ENCODE peak calls at places on chromosomes 7 and 10, in four cellular contexts. One of them, this sample, is unnamed.

GRCh38 chr7:140196361-140197217 is 19.8 kb upstream of the KDM7A start:
- DNase-seq in cardiac muscle cell: peak; percentile 91
- DNase-seq in body of pancreas: peak; percentile 21
- DNase-seq in MM.1S: no peak
- DNase-seq in this sample: no peak

GRCh38 chr7:142248166-142249160 is 9.4 kb downstream of the PRSS58 start:
- DNase-seq in cardiac muscle cell: no peak
- DNase-seq in body of pancreas: no peak
- DNase-seq in MM.1S: no peak
- DNase-seq in this sample: no peak

GRCh38 chr10:86100581-86101061 is 266.0 kb downstream of the GRID1 start:
- DNase-seq in cardiac muscle cell: peak; percentile 18
- DNase-seq in body of pancreas: no peak
- DNase-seq in MM.1S: peak; percentile 49
- DNase-seq in this sample: no peak

GRCh38 chr10:64091889-64092288 is 570.7 kb downstream of the REEP3 start:
- DNase-seq in cardiac muscle cell: peak; percentile 9
- DNase-seq in body of pancreas: no peak
- DNase-seq in MM.1S: no peak
- DNase-seq in this sample: no peak

GRCh38 chr10:24966962-24967361 is 14.6 kb upstream of the PRTFDC1 start:
- DNase-seq in cardiac muscle cell: no peak
- DNase-seq in body of pancreas: no peak
- DNase-seq in MM.1S: no peak
- DNase-seq in this sample: no peak

GRCh38 chr10:94183666-94184264 is 179.0 kb downstream of the NOC3L start:
- DNase-seq in cardiac muscle cell: peak; percentile 90
- DNase-seq in body of pancreas: no peak
- DNase-seq in MM.1S: no peak
- DNase-seq in this sample: no peak

GRCh38 chr7:1762238-1762945 is 92.3 kb downstream of the ELFN1 start:
- DNase-seq in cardiac muscle cell: no peak
- DNase-seq in body of pancreas: no peak
- DNase-seq in MM.1S: no peak
- DNase-seq in this sample: no peak

GRCh38 chr10:130573446-130573845 is 437.3 kb downstream of the GLRX3 start:
- DNase-seq in cardiac muscle cell: no peak
- DNase-seq in body of pancreas: no peak
- DNase-seq in MM.1S: no peak
- DNase-seq in this sample: no peak

GRCh38 chr10:87861566-87861952 is 1.8 kb downstream of the KLLN start:
- DNase-seq in cardiac muscle cell: peak; percentile 91
- DNase-seq in body of pancreas: peak; percentile 90
- DNase-seq in MM.1S: peak; percentile 62
- DNase-seq in this sample: peak; percentile 65

GRCh38 chr10:75109459-75109778 is 2.0 kb upstream of the SAMD8 start:
- DNase-seq in cardiac muscle cell: no peak
- DNase-seq in body of pancreas: no peak
- DNase-seq in MM.1S: no peak
- DNase-seq in this sample: no peak

GRCh38 chr10:73965890-73966768 is 31.8 kb upstream of the VCL start:
- DNase-seq in cardiac muscle cell: peak; percentile 99
- DNase-seq in body of pancreas: peak; percentile 62
- DNase-seq in MM.1S: no peak
- DNase-seq in this sample: peak; percentile 80

GRCh38 chr10:124093076-124093773 is at the start of gene CHST15:
- DNase-seq in cardiac muscle cell: peak; percentile 77
- DNase-seq in body of pancreas: peak; percentile 64
- DNase-seq in MM.1S: peak; percentile 86
- DNase-seq in this sample: no peak

GRCh38 chr7:130063036-130063435 is 7.3 kb upstream of the KLHDC10 start:
- DNase-seq in cardiac muscle cell: peak; percentile 59
- DNase-seq in body of pancreas: peak; percentile 35
- DNase-seq in MM.1S: peak; percentile 68
- DNase-seq in this sample: no peak

GRCh38 chr7:29974286-29974685 is 15.3 kb downstream of the SCRN1 start:
- DNase-seq in cardiac muscle cell: no peak
- DNase-seq in body of pancreas: no peak
- DNase-seq in MM.1S: no peak
- DNase-seq in this sample: no peak

GRCh38 chr10:102112210-102112817 is 7.9 kb downstream of the LDB1 start:
- DNase-seq in cardiac muscle cell: no peak
- DNase-seq in body of pancreas: no peak
- DNase-seq in MM.1S: no peak
- DNase-seq in this sample: no peak

GRCh38 chr7:45692031-45692430 is 117.9 kb downstream of the ADCY1 start:
- DNase-seq in cardiac muscle cell: no peak
- DNase-seq in body of pancreas: no peak
- DNase-seq in MM.1S: no peak
- DNase-seq in this sample: no peak

GRCh38 chr10:51522858-51523257 is 176.5 kb downstream of the CSTF2T start:
- DNase-seq in cardiac muscle cell: peak; percentile 12
- DNase-seq in body of pancreas: no peak
- DNase-seq in MM.1S: no peak
- DNase-seq in this sample: no peak

GRCh38 chr10:44742169-44742732 is 168.9 kb upstream of the TMEM72 start:
- DNase-seq in cardiac muscle cell: no peak
- DNase-seq in body of pancreas: no peak
- DNase-seq in MM.1S: peak; percentile 92
- DNase-seq in this sample: no peak

GRCh38 chr10:121617176-121617575 is 18.9 kb upstream of the FGFR2 start:
- DNase-seq in cardiac muscle cell: no peak
- DNase-seq in body of pancreas: no peak
- DNase-seq in MM.1S: no peak
- DNase-seq in this sample: no peak

GRCh38 chr7:5712566-5712965 is 68.9 kb downstream of the RNF216 start:
- DNase-seq in cardiac muscle cell: no peak
- DNase-seq in body of pancreas: no peak
- DNase-seq in MM.1S: no peak
- DNase-seq in this sample: no peak

GRCh38 chr10:8825611-8826010 is 771.1 kb downstream of the GATA3 start:
- DNase-seq in cardiac muscle cell: no peak
- DNase-seq in body of pancreas: no peak
- DNase-seq in MM.1S: no peak
- DNase-seq in this sample: no peak

GRCh38 chr7:90917536-90917935 is 321.4 kb downstream of the CDK14 start:
- DNase-seq in cardiac muscle cell: no peak
- DNase-seq in body of pancreas: no peak
- DNase-seq in MM.1S: no peak
- DNase-seq in this sample: no peak

GRCh38 chr10:123808873-123809272 is 82.7 kb downstream of the CPXM2 start:
- DNase-seq in cardiac muscle cell: peak; percentile 83
- DNase-seq in body of pancreas: no peak
- DNase-seq in MM.1S: no peak
- DNase-seq in this sample: no peak

GRCh38 chr7:17301491-17302101 is 3.1 kb downstream of the AHR start:
- DNase-seq in cardiac muscle cell: peak; percentile 62
- DNase-seq in body of pancreas: peak; percentile 40
- DNase-seq in MM.1S: peak; percentile 43
- DNase-seq in this sample: peak; percentile 4

GRCh38 chr10:119103687-119104652 is at the start of gene DENND10:
- DNase-seq in cardiac muscle cell: peak; percentile 90
- DNase-seq in body of pancreas: peak; percentile 82
- DNase-seq in MM.1S: peak; percentile 78
- DNase-seq in this sample: peak; percentile 49

GRCh38 chr7:46806856-46807255 is 775.1 kb downstream of the TNS3 start:
- DNase-seq in cardiac muscle cell: no peak
- DNase-seq in body of pancreas: no peak
- DNase-seq in MM.1S: no peak
- DNase-seq in this sample: no peak

GRCh38 chr7:46812047-46812672 is 769.8 kb downstream of the TNS3 start:
- DNase-seq in cardiac muscle cell: peak; percentile 24
- DNase-seq in body of pancreas: no peak
- DNase-seq in MM.1S: no peak
- DNase-seq in this sample: no peak

GRCh38 chr7:46811529-46811928 is 770.4 kb downstream of the TNS3 start:
- DNase-seq in cardiac muscle cell: peak; percentile 86
- DNase-seq in body of pancreas: peak; percentile 16
- DNase-seq in MM.1S: no peak
- DNase-seq in this sample: no peak

GRCh38 chr7:46810986-46811385 is 770.9 kb downstream of the TNS3 start:
- DNase-seq in cardiac muscle cell: no peak
- DNase-seq in body of pancreas: no peak
- DNase-seq in MM.1S: no peak
- DNase-seq in this sample: no peak

DNA sequence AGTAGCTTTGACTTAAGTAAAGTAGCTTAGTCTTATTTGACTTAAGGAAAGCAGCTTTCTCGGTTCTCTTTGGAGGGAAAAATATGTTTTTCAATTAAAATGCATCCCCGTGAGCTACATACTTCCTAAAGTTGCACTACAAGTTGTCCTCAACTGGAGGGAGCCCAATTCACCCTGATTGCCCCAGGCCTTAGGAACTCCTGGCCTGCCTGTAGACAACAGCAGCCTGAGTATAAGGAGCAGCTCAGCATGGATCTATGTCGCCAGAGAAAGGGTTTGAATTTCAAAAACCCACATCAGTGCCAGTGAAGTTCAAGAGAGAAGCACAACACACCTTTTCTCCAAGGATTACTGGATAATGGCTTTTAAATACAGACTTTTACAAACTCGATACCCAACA is 772.0 kb downstream of the TNS3 start:
- DNase-seq in cardiac muscle cell: no peak
- DNase-seq in body of pancreas: no peak
- DNase-seq in MM.1S: no peak
- DNase-seq in this sample: no peak
- TF ChIP-seq CTCF in cardiac muscle cell: no peak
- TF ChIP-seq CTCF in body of pancreas: no peak
- TF ChIP-seq CTCF in MM.1S: no peak
- TF ChIP-seq CTCF in this sample: no peak

GRCh38 chr7:26213821-26214515 is 12.4 kb downstream of the CBX3 start:
- DNase-seq in cardiac muscle cell: no peak
- DNase-seq in body of pancreas: no peak
- DNase-seq in MM.1S: no peak
- DNase-seq in this sample: no peak

GRCh38 chr7:26212921-26213718 is 11.6 kb downstream of the CBX3 start:
- DNase-seq in cardiac muscle cell: no peak
- DNase-seq in body of pancreas: no peak
- DNase-seq in MM.1S: no peak
- DNase-seq in this sample: no peak

GRCh38 chr7:26216044-26216443 is 14.5 kb downstream of the CBX3 start:
- DNase-seq in cardiac muscle cell: no peak
- DNase-seq in body of pancreas: no peak
- DNase-seq in MM.1S: no peak
- DNase-seq in this sample: no peak
- H3K36me3 ChIP-seq in cardiac muscle cell: peaks cover 16% of the 10 kb centered on the region
- H3K36me3 ChIP-seq in body of pancreas: peaks cover 3% of the 10 kb centered on the region
- H3K36me3 ChIP-seq in MM.1S: no peaks in the 10 kb centered on the region
- H3K36me3 ChIP-seq in this sample: peaks cover 4% of the 10 kb centered on the region

GRCh38 chr10:97511711-97512445 is 13.2 kb downstream of the UBTD1 start:
- DNase-seq in cardiac muscle cell: no peak
- DNase-seq in body of pancreas: no peak
- DNase-seq in MM.1S: no peak
- DNase-seq in this sample: no peak
- TF ChIP-seq CTCF in cardiac muscle cell: no peak
- TF ChIP-seq CTCF in body of pancreas: no peak
- TF ChIP-seq CTCF in MM.1S: no peak
- TF ChIP-seq CTCF in this sample: no peak

GRCh38 chr7:44386139-44386913 is 60.9 kb upstream of the CAMK2B start:
- DNase-seq in cardiac muscle cell: no peak
- DNase-seq in body of pancreas: no peak
- DNase-seq in MM.1S: no peak
- DNase-seq in this sample: no peak
- H3K36me3 ChIP-seq in cardiac muscle cell: peaks cover 12% of the 10 kb centered on the region
- H3K36me3 ChIP-seq in body of pancreas: no peaks in the 10 kb centered on the region
- H3K36me3 ChIP-seq in MM.1S: no peaks in the 10 kb centered on the region
- H3K36me3 ChIP-seq in this sample: peaks cover 14% of the 10 kb centered on the region

GRCh38 chr10:34530778-34531177 is 284.3 kb downstream of the PARD3 start:
- DNase-seq in cardiac muscle cell: no peak
- DNase-seq in body of pancreas: no peak
- DNase-seq in MM.1S: no peak
- DNase-seq in this sample: no peak

GRCh38 chr10:34526186-34526585 is 288.9 kb downstream of the PARD3 start:
- DNase-seq in cardiac muscle cell: peak; percentile 71
- DNase-seq in body of pancreas: no peak
- DNase-seq in MM.1S: no peak
- DNase-seq in this sample: no peak

GRCh38 chr10:34524369-34525091 is 290.6 kb downstream of the PARD3 start:
- DNase-seq in cardiac muscle cell: no peak
- DNase-seq in body of pancreas: no peak
- DNase-seq in MM.1S: peak; percentile 48
- DNase-seq in this sample: no peak

GRCh38 chr10:34528320-34528719 is 286.8 kb downstream of the PARD3 start:
- DNase-seq in cardiac muscle cell: peak; percentile 95
- DNase-seq in body of pancreas: no peak
- DNase-seq in MM.1S: no peak
- DNase-seq in this sample: no peak

GRCh38 chr10:34526758-34527730 is 288.1 kb downstream of the PARD3 start:
- DNase-seq in cardiac muscle cell: peak; percentile 93
- DNase-seq in body of pancreas: no peak
- DNase-seq in MM.1S: no peak
- DNase-seq in this sample: no peak
- TF ChIP-seq CTCF in cardiac muscle cell: no peak
- TF ChIP-seq CTCF in body of pancreas: no peak
- TF ChIP-seq CTCF in MM.1S: no peak
- TF ChIP-seq CTCF in this sample: no peak

DNA sequence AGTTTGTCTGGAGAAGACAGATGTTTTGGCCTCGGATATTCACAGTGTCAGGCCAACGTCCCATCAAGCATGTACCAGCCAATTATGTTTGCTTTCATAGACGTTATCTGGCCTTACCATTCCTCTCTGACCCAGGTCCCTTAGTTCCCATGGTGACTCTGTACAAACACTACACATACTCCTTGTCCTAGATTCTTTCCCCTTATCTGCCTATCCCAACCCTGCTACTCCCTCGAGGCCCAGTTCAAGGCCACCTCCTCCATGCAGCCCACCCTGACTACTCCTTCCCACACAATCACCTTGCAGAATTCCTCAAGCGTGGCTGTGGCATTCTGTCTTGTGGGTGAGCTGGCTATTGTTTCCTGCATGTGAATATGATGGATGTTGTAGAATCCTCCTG is 155.2 kb downstream of the PRKAG2 start:
- DNase-seq in cardiac muscle cell: peak; percentile 39
- DNase-seq in body of pancreas: no peak
- DNase-seq in MM.1S: no peak
- DNase-seq in this sample: no peak
- H3K36me3 ChIP-seq in cardiac muscle cell: no peaks in the 10 kb centered on the region
- H3K36me3 ChIP-seq in body of pancreas: no peaks in the 10 kb centered on the region
- H3K36me3 ChIP-seq in MM.1S: no peaks in the 10 kb centered on the region
- H3K36me3 ChIP-seq in this sample: no peaks in the 10 kb centered on the region

GRCh38 chr10:5291501-5292195 is 73.1 kb upstream of the UCN3 start:
- DNase-seq in cardiac muscle cell: peak; percentile 90
- DNase-seq in body of pancreas: peak; percentile 27
- DNase-seq in MM.1S: peak; percentile 46
- DNase-seq in this sample: no peak
- TF ChIP-seq CTCF in cardiac muscle cell: no peak
- TF ChIP-seq CTCF in body of pancreas: no peak
- TF ChIP-seq CTCF in MM.1S: no peak
- TF ChIP-seq CTCF in this sample: no peak

DNA sequence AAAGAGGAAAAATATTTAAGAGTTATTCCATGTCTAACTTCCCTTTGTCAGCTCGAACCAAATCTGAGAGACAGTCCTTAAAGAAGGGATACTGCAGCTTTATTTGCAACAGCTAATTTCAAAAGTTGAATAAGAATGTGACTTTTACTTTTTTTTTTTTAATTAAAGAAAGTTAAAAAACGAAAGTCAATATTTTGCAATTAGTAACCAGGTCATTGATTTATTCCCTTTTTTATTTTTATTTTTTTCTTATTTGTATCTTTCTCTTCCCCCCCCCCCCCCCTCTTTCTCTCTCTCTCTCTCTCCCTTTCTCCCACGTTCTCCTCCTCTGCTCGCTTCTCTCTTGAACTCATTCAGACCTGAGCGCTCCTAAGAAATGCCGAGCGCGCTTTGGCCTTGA is 209.5 kb downstream of the TCF7L2 start:
- DNase-seq in cardiac muscle cell: no peak
- DNase-seq in body of pancreas: no peak
- DNase-seq in MM.1S: no peak
- DNase-seq in this sample: no peak
- H3K36me3 ChIP-seq in cardiac muscle cell: peaks cover 23% of the 10 kb centered on the region
- H3K36me3 ChIP-seq in body of pancreas: peaks cover 11% of the 10 kb centered on the region
- H3K36me3 ChIP-seq in MM.1S: no peaks in the 10 kb centered on the region
- H3K36me3 ChIP-seq in this sample: peaks cover 37% of the 10 kb centered on the region